ENCODE peak calls at places on chromosome 11, in nine cellular contexts. One of them, this sample, is unnamed.

GRCh38 chr11:120147950-120148270 is 10.0 kb upstream of the TRIM29 start:
- DNase-seq in PC-3: no peak
- DNase-seq in brain microvascular endothelial cell: no peak
- DNase-seq in cardiac fibroblast: no peak
- DNase-seq in GM12865: no peak
- DNase-seq in activated B cell treated with CpG ODN at 0.5 μM for 24 hours: no peak
- DNase-seq in astrocyte of the spinal cord: no peak
- DNase-seq in colonic mucosa: no peak
- DNase-seq in lower lobe of right lung: no peak
- DNase-seq in this sample: no peak

GRCh38 chr11:113296447-113297205 is 17.8 kb upstream of the TTC12 start:
- DNase-seq in cardiac fibroblast: no peak
- DNase-seq in astrocyte of the spinal cord: no peak
- DNase-seq in PC-3: no peak
- DNase-seq in activated B cell treated with CpG ODN at 0.5 μM for 24 hours: no peak
- DNase-seq in GM12865: no peak
- DNase-seq in brain microvascular endothelial cell: no peak
- DNase-seq in colonic mucosa: no peak
- DNase-seq in lower lobe of right lung: no peak
- DNase-seq in this sample: no peak

GRCh38 chr11:116792869-116793475 is 1.3 kb upstream of the APOA5 start:
- DNase-seq in colonic mucosa: no peak
- DNase-seq in GM12865: no peak
- DNase-seq in PC-3: peak
- DNase-seq in brain microvascular endothelial cell: peak
- DNase-seq in astrocyte of the spinal cord: peak
- DNase-seq in lower lobe of right lung: no peak
- DNase-seq in activated B cell treated with CpG ODN at 0.5 μM for 24 hours: no peak
- DNase-seq in cardiac fibroblast: peak
- DNase-seq in this sample: no peak

GRCh38 chr11:28058333-28058732 is 49.6 kb downstream of the KIF18A start:
- DNase-seq in PC-3: no peak
- DNase-seq in brain microvascular endothelial cell: no peak
- DNase-seq in colonic mucosa: no peak
- DNase-seq in GM12865: no peak
- DNase-seq in cardiac fibroblast: no peak
- DNase-seq in lower lobe of right lung: no peak
- DNase-seq in activated B cell treated with CpG ODN at 0.5 μM for 24 hours: no peak
- DNase-seq in astrocyte of the spinal cord: no peak
- DNase-seq in this sample: no peak

GRCh38 chr11:59901306-59901705 is 22.7 kb downstream of the OOSP3 start:
- DNase-seq in colonic mucosa: peak
- DNase-seq in GM12865: no peak
- DNase-seq in PC-3: peak
- DNase-seq in cardiac fibroblast: peak
- DNase-seq in lower lobe of right lung: no peak
- DNase-seq in brain microvascular endothelial cell: peak
- DNase-seq in astrocyte of the spinal cord: peak
- DNase-seq in activated B cell treated with CpG ODN at 0.5 μM for 24 hours: no peak
- DNase-seq in this sample: no peak

GRCh38 chr11:66070604-66071325 is 693 bp downstream of the PACS1 start:
- DNase-seq in brain microvascular endothelial cell: no peak
- DNase-seq in PC-3: peak
- DNase-seq in activated B cell treated with CpG ODN at 0.5 μM for 24 hours: no peak
- DNase-seq in lower lobe of right lung: peak
- DNase-seq in GM12865: no peak
- DNase-seq in colonic mucosa: peak
- DNase-seq in astrocyte of the spinal cord: peak
- DNase-seq in cardiac fibroblast: peak
- DNase-seq in this sample: peak

GRCh38 chr11:129280027-129280811 is 88.1 kb upstream of the ARHGAP32 start:
- DNase-seq in colonic mucosa: no peak
- DNase-seq in GM12865: no peak
- DNase-seq in lower lobe of right lung: no peak
- DNase-seq in brain microvascular endothelial cell: no peak
- DNase-seq in activated B cell treated with CpG ODN at 0.5 μM for 24 hours: no peak
- DNase-seq in PC-3: peak
- DNase-seq in cardiac fibroblast: peak
- DNase-seq in astrocyte of the spinal cord: peak
- DNase-seq in this sample: no peak

GRCh38 chr11:95282337-95282751 is 51.3 kb upstream of the SESN3 start:
- DNase-seq in cardiac fibroblast: no peak
- DNase-seq in brain microvascular endothelial cell: no peak
- DNase-seq in lower lobe of right lung: no peak
- DNase-seq in colonic mucosa: no peak
- DNase-seq in PC-3: no peak
- DNase-seq in activated B cell treated with CpG ODN at 0.5 μM for 24 hours: no peak
- DNase-seq in GM12865: no peak
- DNase-seq in astrocyte of the spinal cord: no peak
- DNase-seq in this sample: no peak

GRCh38 chr11:133906241-133906640 is 50.5 kb downstream of the IGSF9B start:
- DNase-seq in cardiac fibroblast: no peak
- DNase-seq in brain microvascular endothelial cell: no peak
- DNase-seq in activated B cell treated with CpG ODN at 0.5 μM for 24 hours: peak
- DNase-seq in colonic mucosa: no peak
- DNase-seq in lower lobe of right lung: peak
- DNase-seq in GM12865: no peak
- DNase-seq in PC-3: no peak
- DNase-seq in astrocyte of the spinal cord: no peak
- DNase-seq in this sample: peak

GRCh38 chr11:108364159-108364558 is 103.2 kb downstream of the C11orf65 start:
- DNase-seq in lower lobe of right lung: no peak
- DNase-seq in brain microvascular endothelial cell: no peak
- DNase-seq in colonic mucosa: no peak
- DNase-seq in astrocyte of the spinal cord: peak
- DNase-seq in activated B cell treated with CpG ODN at 0.5 μM for 24 hours: no peak
- DNase-seq in GM12865: no peak
- DNase-seq in PC-3: peak
- DNase-seq in cardiac fibroblast: peak
- DNase-seq in this sample: no peak

GRCh38 chr11:60905551-60906113 is 753 bp downstream of the PRPF19 start:
- DNase-seq in colonic mucosa: peak
- DNase-seq in brain microvascular endothelial cell: no peak
- DNase-seq in PC-3: peak
- DNase-seq in astrocyte of the spinal cord: peak
- DNase-seq in activated B cell treated with CpG ODN at 0.5 μM for 24 hours: no peak
- DNase-seq in GM12865: no peak
- DNase-seq in cardiac fibroblast: peak
- DNase-seq in lower lobe of right lung: no peak
- DNase-seq in this sample: no peak

GRCh38 chr11:22558638-22559037 is 67.0 kb downstream of the FANCF start:
- DNase-seq in colonic mucosa: no peak
- DNase-seq in cardiac fibroblast: peak
- DNase-seq in GM12865: no peak
- DNase-seq in brain microvascular endothelial cell: peak
- DNase-seq in PC-3: no peak
- DNase-seq in activated B cell treated with CpG ODN at 0.5 μM for 24 hours: no peak
- DNase-seq in lower lobe of right lung: no peak
- DNase-seq in astrocyte of the spinal cord: peak
- DNase-seq in this sample: no peak

GRCh38 chr11:79265756-79266322 is 175.0 kb downstream of the TENM4 start:
- DNase-seq in astrocyte of the spinal cord: no peak
- DNase-seq in cardiac fibroblast: peak
- DNase-seq in PC-3: no peak
- DNase-seq in colonic mucosa: no peak
- DNase-seq in activated B cell treated with CpG ODN at 0.5 μM for 24 hours: no peak
- DNase-seq in brain microvascular endothelial cell: no peak
- DNase-seq in lower lobe of right lung: no peak
- DNase-seq in GM12865: no peak
- DNase-seq in this sample: no peak

GRCh38 chr11:2747236-2748015 is 47.6 kb upstream of the KCNQ1OT1 start:
- DNase-seq in activated B cell treated with CpG ODN at 0.5 μM for 24 hours: no peak
- DNase-seq in cardiac fibroblast: no peak
- DNase-seq in colonic mucosa: no peak
- DNase-seq in lower lobe of right lung: peak
- DNase-seq in astrocyte of the spinal cord: no peak
- DNase-seq in brain microvascular endothelial cell: no peak
- DNase-seq in GM12865: no peak
- DNase-seq in PC-3: no peak
- DNase-seq in this sample: peak

GRCh38 chr11:10716543-10717259 is 23.1 kb upstream of the IRAG1 start:
- DNase-seq in activated B cell treated with CpG ODN at 0.5 μM for 24 hours: no peak
- DNase-seq in PC-3: no peak
- DNase-seq in astrocyte of the spinal cord: no peak
- DNase-seq in lower lobe of right lung: no peak
- DNase-seq in cardiac fibroblast: no peak
- DNase-seq in GM12865: no peak
- DNase-seq in brain microvascular endothelial cell: no peak
- DNase-seq in colonic mucosa: no peak
- DNase-seq in this sample: no peak

GRCh38 chr11:10719616-10720015 is 26.1 kb upstream of the IRAG1 start:
- DNase-seq in astrocyte of the spinal cord: no peak
- DNase-seq in PC-3: no peak
- DNase-seq in lower lobe of right lung: no peak
- DNase-seq in colonic mucosa: no peak
- DNase-seq in brain microvascular endothelial cell: no peak
- DNase-seq in activated B cell treated with CpG ODN at 0.5 μM for 24 hours: no peak
- DNase-seq in cardiac fibroblast: no peak
- DNase-seq in GM12865: no peak
- DNase-seq in this sample: no peak

GRCh38 chr11:10715571-10715970 is 22.0 kb upstream of the IRAG1 start:
- DNase-seq in cardiac fibroblast: no peak
- DNase-seq in astrocyte of the spinal cord: no peak
- DNase-seq in colonic mucosa: no peak
- DNase-seq in activated B cell treated with CpG ODN at 0.5 μM for 24 hours: no peak
- DNase-seq in lower lobe of right lung: no peak
- DNase-seq in GM12865: no peak
- DNase-seq in PC-3: no peak
- DNase-seq in brain microvascular endothelial cell: no peak
- DNase-seq in this sample: no peak

GRCh38 chr11:10716122-10716521 is 22.6 kb upstream of the IRAG1 start:
- DNase-seq in cardiac fibroblast: peak
- DNase-seq in colonic mucosa: no peak
- DNase-seq in astrocyte of the spinal cord: peak
- DNase-seq in brain microvascular endothelial cell: peak
- DNase-seq in PC-3: peak
- DNase-seq in lower lobe of right lung: no peak
- DNase-seq in activated B cell treated with CpG ODN at 0.5 μM for 24 hours: no peak
- DNase-seq in GM12865: no peak
- DNase-seq in this sample: no peak
- TF ChIP-seq CTCF in cardiac fibroblast: no peak
- TF ChIP-seq CTCF in colonic mucosa: no peak
- TF ChIP-seq CTCF in astrocyte of the spinal cord: no peak
- TF ChIP-seq CTCF in brain microvascular endothelial cell: no peak
- TF ChIP-seq CTCF in PC-3: no peak
- TF ChIP-seq CTCF in lower lobe of right lung: no peak
- TF ChIP-seq CTCF in activated B cell treated with CpG ODN at 0.5 μM for 24 hours: no peak
- TF ChIP-seq CTCF in GM12865: no peak
- TF ChIP-seq CTCF in this sample: no peak

DNA sequence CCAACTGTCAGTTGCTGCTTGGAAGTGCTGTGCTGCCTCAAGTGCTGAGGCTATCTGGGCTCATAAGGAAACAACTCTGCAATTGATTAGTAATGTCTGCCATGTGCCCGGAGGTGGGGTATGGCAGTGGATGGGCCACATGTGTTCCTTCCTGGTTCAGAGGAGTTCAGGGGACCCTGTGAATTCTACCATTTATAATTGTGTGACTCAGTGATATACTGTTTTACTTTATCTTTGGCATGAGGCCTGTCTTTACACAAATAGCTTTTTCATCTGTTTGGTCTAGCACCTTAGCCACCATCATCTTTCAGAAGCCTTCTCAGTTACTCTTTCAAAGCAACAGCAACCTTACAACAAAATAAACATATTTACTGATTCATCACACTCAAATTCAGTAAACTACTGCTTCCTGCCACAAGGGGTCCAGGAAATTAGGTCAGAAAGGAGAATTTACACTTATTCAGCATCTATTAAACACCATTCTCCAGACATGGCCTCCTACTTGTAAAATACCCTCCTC is 20.9 kb downstream of the DKK3 start:
- DNase-seq in cardiac fibroblast: peak
- DNase-seq in PC-3: peak
- DNase-seq in activated B cell treated with CpG ODN at 0.5 μM for 24 hours: no peak
- DNase-seq in lower lobe of right lung: no peak
- DNase-seq in GM12865: peak
- DNase-seq in brain microvascular endothelial cell: peak
- DNase-seq in astrocyte of the spinal cord: peak
- DNase-seq in colonic mucosa: no peak
- DNase-seq in this sample: no peak
- TF ChIP-seq CTCF in cardiac fibroblast: peak
- TF ChIP-seq CTCF in PC-3: peak
- TF ChIP-seq CTCF in activated B cell treated with CpG ODN at 0.5 μM for 24 hours: no peak
- TF ChIP-seq CTCF in lower lobe of right lung: no peak
- TF ChIP-seq CTCF in GM12865: peak
- TF ChIP-seq CTCF in brain microvascular endothelial cell: peak
- TF ChIP-seq CTCF in astrocyte of the spinal cord: peak
- TF ChIP-seq CTCF in colonic mucosa: no peak
- TF ChIP-seq CTCF in this sample: no peak

DNA sequence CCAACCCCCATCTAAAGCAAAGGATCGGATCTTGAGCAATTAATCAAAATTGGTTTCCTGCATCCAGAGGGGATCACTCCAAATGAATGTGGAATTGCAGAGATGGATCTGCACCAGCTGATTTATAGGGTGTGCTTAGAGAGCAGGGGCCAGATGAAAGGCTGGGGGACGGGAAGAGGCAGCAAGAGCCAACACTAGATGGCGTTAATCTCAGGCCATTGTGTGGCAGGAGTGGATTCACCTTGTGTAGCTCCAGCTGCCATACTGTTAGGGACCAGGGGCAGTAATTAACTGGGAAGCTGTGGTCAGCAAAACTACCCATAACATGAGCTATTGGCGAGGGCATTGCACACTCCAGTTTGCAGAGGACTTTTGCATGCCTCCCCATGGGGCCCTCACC is 35.6 kb downstream of the SERPINH1 start:
- DNase-seq in cardiac fibroblast: peak
- DNase-seq in brain microvascular endothelial cell: peak
- DNase-seq in PC-3: peak
- DNase-seq in lower lobe of right lung: no peak
- DNase-seq in GM12865: peak
- DNase-seq in colonic mucosa: no peak
- DNase-seq in activated B cell treated with CpG ODN at 0.5 μM for 24 hours: no peak
- DNase-seq in astrocyte of the spinal cord: peak
- DNase-seq in this sample: no peak
- TF ChIP-seq CTCF in cardiac fibroblast: peak
- TF ChIP-seq CTCF in brain microvascular endothelial cell: peak
- TF ChIP-seq CTCF in PC-3: peak
- TF ChIP-seq CTCF in lower lobe of right lung: peak
- TF ChIP-seq CTCF in GM12865: peak
- TF ChIP-seq CTCF in colonic mucosa: peak
- TF ChIP-seq CTCF in activated B cell treated with CpG ODN at 0.5 μM for 24 hours: no peak
- TF ChIP-seq CTCF in astrocyte of the spinal cord: peak
- TF ChIP-seq CTCF in this sample: peak

DNA sequence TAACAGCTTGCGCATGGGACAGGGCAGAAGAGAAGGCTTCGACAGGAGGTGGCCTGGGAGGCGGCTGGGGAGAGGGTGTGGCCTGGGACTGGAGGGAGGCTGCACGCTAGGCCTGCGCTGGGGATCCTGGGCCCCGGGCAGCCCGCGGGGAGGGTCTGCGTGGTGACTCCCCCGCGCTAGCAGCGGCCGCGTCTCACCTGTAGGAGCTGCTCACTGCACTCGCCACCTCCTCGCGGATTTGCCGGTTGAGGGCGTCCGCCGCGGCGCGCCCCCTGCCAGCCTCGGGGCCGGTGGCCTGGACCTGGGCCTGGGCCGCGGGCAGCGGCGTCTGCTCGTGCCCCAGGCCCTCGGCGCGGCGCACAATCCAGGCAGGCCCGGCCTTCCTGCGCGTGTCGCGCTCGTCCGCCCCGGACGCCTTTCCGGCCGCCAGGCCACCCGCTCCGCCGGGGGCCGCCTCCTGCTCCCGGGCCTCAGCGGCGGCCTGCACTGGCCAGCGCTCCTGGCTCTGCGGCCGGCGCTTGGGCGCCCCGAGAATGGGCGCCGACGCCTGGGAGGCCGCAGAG is 1.5 kb downstream of the MAP6 start:
- DNase-seq in colonic mucosa: no peak
- DNase-seq in astrocyte of the spinal cord: no peak
- DNase-seq in activated B cell treated with CpG ODN at 0.5 μM for 24 hours: peak
- DNase-seq in brain microvascular endothelial cell: no peak
- DNase-seq in cardiac fibroblast: no peak
- DNase-seq in GM12865: peak
- DNase-seq in PC-3: peak
- DNase-seq in lower lobe of right lung: peak
- DNase-seq in this sample: peak
- TF ChIP-seq CTCF in colonic mucosa: no peak
- TF ChIP-seq CTCF in astrocyte of the spinal cord: no peak
- TF ChIP-seq CTCF in activated B cell treated with CpG ODN at 0.5 μM for 24 hours: no peak
- TF ChIP-seq CTCF in brain microvascular endothelial cell: no peak
- TF ChIP-seq CTCF in cardiac fibroblast: no peak
- TF ChIP-seq CTCF in GM12865: no peak
- TF ChIP-seq CTCF in PC-3: peak
- TF ChIP-seq CTCF in lower lobe of right lung: no peak
- TF ChIP-seq CTCF in this sample: no peak